ENCODE peak calls at places on chromosomes 13 and 19, in four cellular contexts. F, C, Q and X are unnamed samples.
A peak's percentile ranks its signal among the peaks of the same experiment; 100 is the strongest.

GRCh38 chr19:55041627-55042343 is 3.7 kb upstream of the GP6 start:
- DNase-seq in C (no peak), Q (no peak), F (no peak), X (peak; percentile 89)

GRCh38 chr13:44120814-44121505 is 241.3 kb downstream of the LACC1 start:
- DNase-seq in F (no peak), C (no peak), Q (no peak), X (no peak)

GRCh38 chr13:110616103-110617101 is 1.1 kb downstream of the NAXD start:
- DNase-seq in C (no peak), F (peak; percentile 31), Q (peak; percentile 26), X (peak; percentile 46)

GRCh38 chr13:83796364-83796763 is 85.9 kb downstream of the SLITRK1 start:
- DNase-seq in Q (no peak), C (no peak), F (no peak), X (no peak)

GRCh38 chr19:30047355-30047895 is 105.4 kb downstream of the URI1 start:
- DNase-seq in C (no peak), F (no peak), Q (no peak), X (no peak)

GRCh38 chr13:33208290-33208990 is 77.1 kb downstream of the STARD13 start:
- DNase-seq in C (no peak), F (no peak), Q (no peak), X (no peak)

GRCh38 chr13:45415112-45415511 is 3.1 kb downstream of the SLC25A30 start:
- DNase-seq in F (no peak), C (no peak), Q (no peak), X (no peak)

GRCh38 chr13:41053384-41053826 is 7.9 kb upstream of the WBP4 start:
- DNase-seq in F (no peak), Q (no peak), C (peak; percentile 79), X (no peak)

GRCh38 chr19:40026597-40026970 is 29.4 kb downstream of the ZNF780B start:
- DNase-seq in F (no peak), Q (no peak), C (no peak), X (no peak)

GRCh38 chr13:44902793-44903192 is 86.5 kb downstream of the NUFIP1 start:
- DNase-seq in Q (no peak), F (no peak), C (no peak), X (no peak)

GRCh38 chr13:95523598-95523997 is 28.9 kb upstream of the CLDN10 start:
- DNase-seq in C (no peak), Q (no peak), F (no peak), X (no peak)
- TF ChIP-seq NR2C2 in C (no peak), Q (no peak), F (no peak), X (no peak)

GRCh38 chr13:31846984-31847752 is 107.8 kb downstream of the RXFP2 start:
- DNase-seq in F (no peak), Q (no peak), C (no peak), X (no peak)
- TF ChIP-seq NR2C2 in F (no peak), Q (no peak), C (no peak), X (no peak)

GRCh38 chr13:26499209-26499601 is 58.3 kb upstream of the WASF3 start:
- DNase-seq in F (no peak), Q (no peak), C (no peak), X (no peak)

GRCh38 chr13:26495749-26496148 is 61.7 kb upstream of the WASF3 start:
- DNase-seq in Q (no peak), C (no peak), F (no peak), X (no peak)

GRCh38 chr13:26498524-26499208 is 58.8 kb upstream of the WASF3 start:
- DNase-seq in Q (no peak), C (no peak), F (no peak), X (no peak)

GRCh38 chr13:26500618-26501320 is 56.7 kb upstream of the WASF3 start:
- DNase-seq in F (no peak), C (no peak), Q (no peak), X (no peak)

GRCh38 chr13:26497991-26498423 is 59.5 kb upstream of the WASF3 start:
- DNase-seq in C (no peak), F (no peak), Q (no peak), X (no peak)
- TF ChIP-seq NR2C2 in C (no peak), F (no peak), Q (no peak), X (no peak)

DNA sequence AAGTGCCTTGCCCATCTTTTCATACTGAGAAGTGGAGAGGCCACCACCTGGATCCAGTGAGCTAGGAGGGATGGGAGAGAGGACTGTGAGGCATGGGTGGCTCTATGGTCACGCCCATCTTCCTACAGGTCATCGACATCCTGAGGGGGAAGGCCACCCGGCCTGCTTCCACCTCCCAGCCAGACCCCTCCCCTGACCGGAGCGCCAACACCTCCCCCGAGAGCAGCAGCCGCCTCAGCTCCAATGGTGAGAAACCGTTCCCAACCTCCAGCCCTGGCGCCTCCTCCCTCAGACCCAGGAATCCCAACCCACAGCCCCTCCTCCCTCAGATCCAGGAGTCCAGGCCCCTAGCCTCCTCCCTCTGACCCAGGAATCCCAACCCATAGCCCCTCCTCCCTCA is 10.1 kb downstream of the BCL3 start:
- DNase-seq in F (peak; percentile 72), Q (no peak), C (no peak), X (no peak)
- TF ChIP-seq NR2C2 in F (no peak), Q (no peak), C (no peak), X (no peak)